ENCODE peak calls at places on chromosome 6, in eight cellular contexts. F, N, P, K, S, D, C and M are unnamed samples.

GRCh38 chr6:53524455-53524815 is 20.5 kb downstream of the GCLC start:
- DNase-seq in F (peak), N (no peak), P (no peak), K (no peak), S (no peak), D (no peak), C (no peak), M (no peak)

GRCh38 chr6:10659697-10660348 is 34.6 kb downstream of the C6orf52 start:
- DNase-seq in F (no peak), N (no peak), P (no peak), K (no peak), S (no peak), D (no peak), C (no peak), M (peak)

GRCh38 chr6:146913842-146914562 is 290.2 kb upstream of the STXBP5 start:
- DNase-seq in F (peak), N (peak), P (peak), K (peak), S (peak), D (peak), C (peak), M (peak)

GRCh38 chr6:52491203-52492069 is 71.3 kb downstream of the EFHC1 start:
- DNase-seq in F (no peak), N (no peak), P (no peak), K (no peak), S (no peak), D (no peak), C (no peak), M (no peak)

GRCh38 chr6:31086788-31087440 is 25.5 kb downstream of the C6orf15 start:
- DNase-seq in F (no peak), N (no peak), P (no peak), K (no peak), S (no peak), D (no peak), C (no peak), M (no peak)

GRCh38 chr6:162713926-162714759 is 13.4 kb downstream of the PRKN start:
- DNase-seq in F (no peak), N (no peak), P (no peak), K (no peak), S (no peak), D (no peak), C (no peak), M (no peak)

GRCh38 chr6:11103065-11103464 is 8.5 kb downstream of the ERVFRD-1 start:
- DNase-seq in F (no peak), N (no peak), P (no peak), K (no peak), S (no peak), D (no peak), C (no peak), M (no peak)

GRCh38 chr6:10529231-10529801 is 8.2 kb downstream of the GCNT2 start:
- DNase-seq in F (no peak), N (no peak), P (peak), K (no peak), S (peak), D (peak), C (no peak), M (no peak)

GRCh38 chr6:147109707-147110106 is 94.5 kb upstream of the STXBP5 start:
- DNase-seq in F (no peak), N (no peak), P (no peak), K (no peak), S (no peak), D (no peak), C (no peak), M (no peak)

GRCh38 chr6:108707328-108707976 is 140.8 kb upstream of the ARMC2 start:
- DNase-seq in F (no peak), N (no peak), P (no peak), K (no peak), S (peak), D (no peak), C (no peak), M (no peak)

GRCh38 chr6:158022749-158023596 is 41.3 kb downstream of the SYNJ2 start:
- DNase-seq in F (no peak), N (no peak), P (peak), K (no peak), S (no peak), D (no peak), C (no peak), M (no peak)

GRCh38 chr6:26216015-26216885 is 129.0 kb downstream of the HFE start:
- DNase-seq in F (no peak), N (peak), P (peak), K (peak), S (peak), D (peak), C (peak), M (peak)

GRCh38 chr6:26214826-26215199 is 127.6 kb downstream of the HFE start:
- DNase-seq in F (no peak), N (no peak), P (no peak), K (no peak), S (no peak), D (no peak), C (no peak), M (no peak)

GRCh38 chr6:26213334-26214075 is 126.3 kb downstream of the HFE start:
- DNase-seq in F (no peak), N (no peak), P (no peak), K (no peak), S (no peak), D (no peak), C (no peak), M (no peak)

GRCh38 chr6:26216886-26217713 is 129.9 kb downstream of the HFE start:
- DNase-seq in F (no peak), N (peak), P (peak), K (peak), S (peak), D (peak), C (peak), M (peak)

GRCh38 chr6:26215200-26216014 is 128.2 kb downstream of the HFE start:
- DNase-seq in F (no peak), N (no peak), P (no peak), K (no peak), S (no peak), D (no peak), C (no peak), M (peak)
- TF ChIP-seq POLR2A in F (no peak), N (no peak), P (no peak), K (peak), S (peak), D (peak), C (no peak), M (peak)

GRCh38 chr6:7261030-7261841 is 51.8 kb downstream of the SSR1 start:
- DNase-seq in F (peak), N (peak), P (peak), K (peak), S (peak), D (peak), C (peak), M (peak)
- TF ChIP-seq POLR2A in F (peak), N (no peak), P (no peak), K (peak), S (peak), D (no peak), C (peak), M (peak)

GRCh38 chr6:7998103-7998725 is 66.0 kb downstream of the BLOC1S5 start:
- DNase-seq in F (no peak), N (no peak), P (peak), K (no peak), S (no peak), D (no peak), C (no peak), M (no peak)

GRCh38 chr6:7999201-7999600 is 65.0 kb downstream of the BLOC1S5 start:
- DNase-seq in F (no peak), N (no peak), P (no peak), K (no peak), S (no peak), D (no peak), C (no peak), M (no peak)

GRCh38 chr6:7996538-7997225 is 67.5 kb downstream of the BLOC1S5 start:
- DNase-seq in F (no peak), N (no peak), P (no peak), K (no peak), S (no peak), D (no peak), C (no peak), M (no peak)

GRCh38 chr6:7997311-7997710 is 66.9 kb downstream of the BLOC1S5 start:
- DNase-seq in F (no peak), N (no peak), P (no peak), K (no peak), S (no peak), D (no peak), C (no peak), M (no peak)

GRCh38 chr6:8000080-8001035 is 63.8 kb downstream of the BLOC1S5 start:
- DNase-seq in F (no peak), N (no peak), P (no peak), K (no peak), S (no peak), D (no peak), C (no peak), M (no peak)
- TF ChIP-seq POLR2A in F (no peak), N (no peak), P (no peak), K (no peak), S (no peak), D (no peak), C (no peak), M (no peak)

GRCh38 chr6:33711140-33712129 is at the start of gene UQCC2:
- DNase-seq in F (peak), N (peak), P (peak), K (peak), S (peak), D (peak), C (peak), M (peak)
- TF ChIP-seq POLR2A in F (peak), N (peak), P (peak), K (peak), S (peak), D (peak), C (peak), M (peak)

GRCh38 chr6:33589723-33590530 is 9.9 kb upstream of the BAK1 start:
- DNase-seq in F (peak), N (peak), P (peak), K (peak), S (peak), D (peak), C (peak), M (peak)
- TF ChIP-seq POLR2A in F (no peak), N (no peak), P (no peak), K (no peak), S (peak), D (no peak), C (no peak), M (no peak)

GRCh38 chr6:27866370-27867050 is 45.7 kb downstream of the OR2B2 start:
- DNase-seq in F (peak), N (no peak), P (peak), K (no peak), S (no peak), D (no peak), C (no peak), M (peak)
- TF ChIP-seq POLR2A in F (no peak), N (no peak), P (peak), K (no peak), S (no peak), D (no peak), C (no peak), M (no peak)

GRCh38 chr6:1388081-1388926 is 1.1 kb upstream of the FOXF2 start:
- DNase-seq in F (no peak), N (no peak), P (no peak), K (no peak), S (no peak), D (no peak), C (no peak), M (no peak)
- TF ChIP-seq POLR2A in F (no peak), N (no peak), P (no peak), K (no peak), S (no peak), D (no peak), C (no peak), M (no peak)

GRCh38 chr6:26045046-26045938 is 41.9 kb upstream of the HFE start:
- DNase-seq in F (peak), N (peak), P (peak), K (peak), S (peak), D (peak), C (peak), M (peak)
- TF ChIP-seq POLR2A in F (peak), N (peak), P (peak), K (peak), S (peak), D (peak), C (peak), M (peak)

GRCh38 chr6:57217270-57217669 is 4.8 kb downstream of the RAB23 start:
- DNase-seq in F (no peak), N (no peak), P (no peak), K (no peak), S (no peak), D (no peak), C (no peak), M (no peak)

GRCh38 chr6:57221191-57221935 is 744 bp downstream of the RAB23 start:
- DNase-seq in F (peak), N (peak), P (peak), K (peak), S (peak), D (peak), C (peak), M (peak)

GRCh38 chr6:57221936-57222683 is at the start of gene RAB23:
- DNase-seq in F (peak), N (peak), P (peak), K (peak), S (peak), D (peak), C (peak), M (peak)

GRCh38 chr6:57222684-57223077 is 574 bp upstream of the RAB23 start:
- DNase-seq in F (no peak), N (no peak), P (no peak), K (no peak), S (no peak), D (no peak), C (no peak), M (no peak)

DNA sequence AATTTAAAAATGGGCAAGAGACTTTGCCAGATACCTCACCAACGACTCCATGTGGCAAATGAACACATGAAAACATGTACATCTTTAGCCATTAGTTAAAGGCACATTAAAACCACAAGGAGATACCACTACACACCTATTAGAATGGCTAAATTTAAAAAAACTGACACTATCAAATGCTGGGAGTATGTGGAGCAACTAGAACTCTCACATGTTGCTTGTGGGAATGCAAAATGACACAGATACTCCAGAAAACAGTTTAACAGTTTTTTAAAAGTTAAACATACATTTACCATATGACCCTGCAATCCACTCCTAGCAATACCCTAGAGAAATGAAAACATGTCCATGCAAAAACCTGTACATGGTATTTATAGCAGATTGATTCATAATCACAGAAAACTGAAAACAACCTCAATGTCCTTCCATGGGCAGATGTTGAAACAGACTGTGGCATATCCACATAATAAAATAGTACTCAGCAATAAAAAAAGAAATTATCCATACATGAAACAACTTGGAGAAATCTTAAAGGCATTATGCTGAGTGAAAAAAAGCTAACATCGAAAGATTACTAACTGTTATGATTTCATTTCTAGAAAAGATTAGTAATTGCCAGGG is 1.9 kb downstream of the RAB23 start:
- DNase-seq in F (no peak), N (no peak), P (no peak), K (no peak), S (no peak), D (no peak), C (no peak), M (no peak)
- TF ChIP-seq POLR2A in F (no peak), N (no peak), P (no peak), K (no peak), S (no peak), D (no peak), C (no peak), M (no peak)